ENCODE peak calls at places on chromosomes 3 and 15, in five cellular contexts. T is germinal center; V is activated naive CD8-positive, alpha-beta T cell treated with anti-CD3 and anti-CD28 coated beads for 36 hours; I is stimulated activated naive CD4-positive, alpha-beta T cell treated with Interleukin-2 at 50 U/mL for 16 hours; Q is activated CD4-positive, alpha-beta T cell treated with anti-CD3 and anti-CD28 coated beads for 48 hours. N is an unnamed sample.

GRCh38 chr3:39577541-39577940 is 110.1 kb downstream of the MOBP start:
- DNase-seq in T (no peak), V (no peak), I (no peak), Q (no peak), N (no peak)

GRCh38 chr15:75659928-75660645 is 12.4 kb downstream of the SNX33 start:
- DNase-seq in T (no peak), V (no peak), I (no peak), Q (no peak), N (peak)

GRCh38 chr3:128983293-128984069 is 10.4 kb downstream of the CFAP92 start:
- DNase-seq in T (no peak), V (no peak), I (no peak), Q (no peak), N (no peak)

GRCh38 chr3:119524931-119525662 is 26.8 kb downstream of the TIMMDC1 start:
- DNase-seq in T (no peak), V (no peak), I (no peak), Q (no peak), N (peak)

GRCh38 chr3:127775398-127776109 is 46.8 kb downstream of the MGLL start:
- DNase-seq in T (no peak), V (no peak), I (no peak), Q (no peak), N (no peak)

GRCh38 chr3:99647081-99647480 is 8.7 kb downstream of the COL8A1 start:
- DNase-seq in T (no peak), V (no peak), I (no peak), Q (no peak), N (no peak)

GRCh38 chr15:87575896-87576295 is 680.6 kb downstream of the NTRK3 start:
- DNase-seq in T (no peak), V (no peak), I (no peak), Q (no peak), N (no peak)

GRCh38 chr15:65395567-65396185 is 17.9 kb upstream of the IGDCC3 start:
- DNase-seq in T (no peak), V (no peak), I (no peak), Q (no peak), N (peak)

GRCh38 chr15:72502220-72502809 is 28.2 kb downstream of the ARIH1 start:
- DNase-seq in T (no peak), V (no peak), I (no peak), Q (no peak), N (no peak)